ENCODE peak calls at places on chromosome 9, in six cellular contexts. O, C, V, A, N and L are unnamed samples.

GRCh38 chr9:21964925-21965385 is 29.2 kb downstream of the CDKN2A start:
- DNase-seq in C (no peak), V (no peak), A (no peak), N (peak), O (peak), L (no peak)

GRCh38 chr9:38227656-38228055 is 158.6 kb upstream of the SHB start:
- DNase-seq in N (no peak), O (no peak), V (no peak), A (peak), C (no peak), L (no peak)

GRCh38 chr9:96554801-96555566 is 64.7 kb downstream of the CDC14B start:
- DNase-seq in A (no peak), V (no peak), C (no peak), O (peak), N (no peak), L (no peak)

GRCh38 chr9:112747094-112747493 is 3.5 kb upstream of the SNX30 start:
- DNase-seq in O (no peak), N (no peak), V (no peak), A (no peak), C (no peak), L (no peak)

GRCh38 chr9:93264338-93265125 is 80.6 kb downstream of the WNK2 start:
- DNase-seq in C (no peak), O (no peak), V (no peak), N (no peak), A (no peak), L (no peak)

GRCh38 chr9:122657527-122657926 is at the start of gene OR1B1:
- DNase-seq in A (no peak), N (no peak), V (no peak), C (no peak), O (no peak), L (no peak)

GRCh38 chr9:99724640-99725039 is 97.0 kb upstream of the NR4A3 start:
- DNase-seq in V (no peak), A (no peak), N (no peak), O (no peak), C (no peak), L (no peak)

GRCh38 chr9:102237520-102237919 is 499.1 kb upstream of the GRIN3A start:
- DNase-seq in N (no peak), V (no peak), O (no peak), A (no peak), C (no peak), L (no peak)

GRCh38 chr9:136860933-136861873 is 4.9 kb downstream of the EDF1 start:
- DNase-seq in V (no peak), A (no peak), N (no peak), C (no peak), O (no peak), L (no peak)

GRCh38 chr9:6440405-6440804 is 27.4 kb downstream of the UHRF2 start:
- DNase-seq in A (no peak), V (no peak), C (no peak), N (no peak), O (no peak), L (no peak)

GRCh38 chr9:136722969-136723356 is 10.6 kb downstream of the DIPK1B start:
- DNase-seq in A (no peak), C (no peak), O (peak), V (no peak), N (no peak), L (no peak)

GRCh38 chr9:8365029-8365428 is 565.5 kb upstream of the DMAC1 start:
- DNase-seq in O (peak), A (no peak), C (no peak), V (no peak), N (no peak), L (no peak)

GRCh38 chr9:81694541-81694940 is 5.2 kb upstream of the TLE1 start:
- DNase-seq in V (no peak), C (no peak), O (no peak), N (no peak), A (no peak), L (no peak)

GRCh38 chr9:135380321-135380960 is 99.1 kb upstream of the PPP1R26 start:
- DNase-seq in A (no peak), N (no peak), O (no peak), V (no peak), C (no peak), L (no peak)

GRCh38 chr9:92971121-92971520 is 23.8 kb downstream of the FGD3 start:
- DNase-seq in A (no peak), V (no peak), C (no peak), O (no peak), N (no peak), L (no peak)

GRCh38 chr9:131517761-131518190 is 13.3 kb downstream of the UCK1 start:
- DNase-seq in O (no peak), N (no peak), C (no peak), A (no peak), V (no peak), L (no peak)

GRCh38 chr9:83062011-83062652 is 810 bp downstream of the RASEF start:
- DNase-seq in V (no peak), A (peak), C (peak), N (peak), O (peak), L (no peak)

GRCh38 chr9:127263664-127264063 is 910 bp upstream of the GARNL3 start:
- DNase-seq in O (peak), C (no peak), A (peak), V (no peak), N (no peak), L (no peak)

GRCh38 chr9:108182950-108183381 is 672.8 kb downstream of the ACTL7B start:
- DNase-seq in A (no peak), O (no peak), N (no peak), C (no peak), V (no peak), L (no peak)

GRCh38 chr9:38094165-38094564 is 25.1 kb upstream of the SHB start:
- DNase-seq in C (no peak), O (no peak), N (no peak), V (no peak), A (no peak), L (no peak)

GRCh38 chr9:112881366-112881765 is 9.3 kb downstream of the SLC46A2 start:
- DNase-seq in N (no peak), A (no peak), O (peak), C (no peak), V (no peak), L (no peak)

GRCh38 chr9:109950710-109951443 is 170.9 kb downstream of the PALM2AKAP2 start:
- DNase-seq in A (no peak), V (no peak), O (no peak), C (no peak), N (no peak), L (no peak)

GRCh38 chr9:131801811-131802210 is 61.9 kb upstream of the RAPGEF1 start:
- DNase-seq in O (no peak), N (peak), C (no peak), A (no peak), V (no peak), L (no peak)

GRCh38 chr9:129523953-129524847 is 96.7 kb downstream of the C9orf50 start:
- DNase-seq in N (no peak), V (no peak), O (no peak), C (no peak), A (no peak), L (no peak)

GRCh38 chr9:101324245-101324804 is 60.5 kb downstream of the BAAT start:
- DNase-seq in A (no peak), N (no peak), O (no peak), V (no peak), C (no peak), L (no peak)

GRCh38 chr9:91771027-91771426 is 179.0 kb downstream of the ROR2 start:
- DNase-seq in V (peak), N (no peak), C (no peak), A (no peak), O (peak), L (peak)

GRCh38 chr9:89664896-89665329 is 60.1 kb downstream of the GADD45G start:
- DNase-seq in N (no peak), O (no peak), V (no peak), A (no peak), C (peak), L (no peak)